ENCODE peak calls at places on chromosomes 4 and X, in nine cellular contexts. N is NCI-H524, U is immature natural killer cell, B is HT1080, O is brain microvascular endothelial cell, Y is RWPE1, C is WERI-Rb-1, R is mammary epithelial cell, L is ELR. M is an unnamed sample.
A peak's percentile ranks its signal among the peaks of the same experiment; 100 is the strongest.

GRCh38 chrX:125295337-125295736 is 24.3 kb upstream of the TEX13C start:
- DNase-seq in N (no peak), U (no peak), B (peak; percentile 42), O (no peak), Y (peak; percentile 3), C (no peak), R (no peak), L (no peak), M (no peak)

GRCh38 chr4:6192245-6192644 is 8.1 kb downstream of the JAKMIP1 start:
- DNase-seq in N (no peak), U (no peak), B (peak; percentile 20), O (no peak), Y (no peak), C (no peak), R (no peak), L (no peak), M (no peak)

GRCh38 chrX:54230440-54231148 is 47.5 kb upstream of the FAM120C start:
- DNase-seq in N (no peak), U (no peak), B (no peak), O (no peak), Y (no peak), C (no peak), R (no peak), L (no peak), M (peak; percentile 29)

GRCh38 chr4:3168029-3168428 is 80.9 kb upstream of the MSANTD1 start:
- DNase-seq in N (no peak), U (no peak), B (no peak), O (peak; percentile 45), Y (peak; percentile 4), C (no peak), R (peak; percentile 30), L (peak; percentile 6), M (peak; percentile 59)

GRCh38 chr4:78363031-78363430 is 188.5 kb upstream of the ANXA3 start:
- DNase-seq in N (no peak), U (no peak), B (no peak), O (no peak), Y (no peak), C (no peak), R (no peak), L (no peak), M (no peak)

GRCh38 chr4:5750052-5750950 is 39.3 kb downstream of the EVC start:
- DNase-seq in N (no peak), U (no peak), B (no peak), O (peak; percentile 79), Y (no peak), C (no peak), R (no peak), L (peak; percentile 79), M (peak; percentile 66)

GRCh38 chr4:169122405-169122804 is 112.3 kb upstream of the CBR4 start:
- DNase-seq in N (no peak), U (no peak), B (no peak), O (no peak), Y (no peak), C (no peak), R (no peak), L (no peak), M (peak; percentile 42)

GRCh38 chrX:19924285-19924684 is 36.9 kb upstream of the SH3KBP1 start:
- DNase-seq in N (no peak), U (no peak), B (peak; percentile 35), O (no peak), Y (no peak), C (no peak), R (no peak), L (no peak), M (peak; percentile 12)

GRCh38 chr4:188031751-188032150 is 36.2 kb downstream of the ZFP42 start:
- DNase-seq in N (no peak), U (no peak), B (no peak), O (no peak), Y (no peak), C (no peak), R (no peak), L (no peak), M (no peak)

GRCh38 chr4:52263612-52264011 is 212.5 kb downstream of the SPATA18 start:
- DNase-seq in N (peak; percentile 58), U (no peak), B (peak; percentile 52), O (no peak), Y (no peak), C (no peak), R (peak; percentile 49), L (no peak), M (no peak)

GRCh38 chr4:66972087-66972486 is 573.2 kb downstream of the CENPC start:
- DNase-seq in N (no peak), U (no peak), B (no peak), O (no peak), Y (no peak), C (no peak), R (no peak), L (peak; percentile 12), M (peak; percentile 23)

GRCh38 chrX:14864626-14865025 is 8.2 kb downstream of the FANCB start:
- DNase-seq in N (no peak), U (no peak), B (no peak), O (no peak), Y (no peak), C (no peak), R (peak; percentile 5), L (peak; percentile 52), M (peak; percentile 29)

GRCh38 chr4:139975830-139976272 is 178.1 kb downstream of the MAML3 start:
- DNase-seq in N (no peak), U (no peak), B (no peak), O (no peak), Y (peak; percentile 29), C (no peak), R (peak; percentile 47), L (peak; percentile 16), M (peak; percentile 72)

GRCh38 chrX:17167915-17168314 is 207.1 kb upstream of the NHS start:
- DNase-seq in N (no peak), U (no peak), B (no peak), O (no peak), Y (no peak), C (no peak), R (peak; percentile 45), L (no peak), M (no peak)

GRCh38 chr4:6250235-6250983 is 19.2 kb upstream of the WFS1 start:
- DNase-seq in N (peak; percentile 77), U (peak; percentile 66), B (peak; percentile 55), O (peak; percentile 43), Y (peak; percentile 55), C (peak; percentile 39), R (peak; percentile 57), L (peak; percentile 60), M (peak; percentile 79)

GRCh38 chr4:142671516-142671915 is 174.6 kb downstream of the INPP4B start:
- DNase-seq in N (no peak), U (no peak), B (no peak), O (no peak), Y (no peak), C (no peak), R (no peak), L (peak; percentile 15), M (no peak)

GRCh38 chr4:5014007-5014682 is 5.1 kb downstream of the CYTL1 start:
- DNase-seq in N (peak; percentile 55), U (no peak), B (no peak), O (no peak), Y (no peak), C (no peak), R (no peak), L (no peak), M (no peak)

GRCh38 chrX:139077303-139078131 is 366.0 kb upstream of the FGF13 start:
- DNase-seq in N (no peak), U (no peak), B (peak; percentile 81), O (no peak), Y (peak; percentile 11), C (no peak), R (peak; percentile 70), L (peak; percentile 69), M (peak; percentile 61)

GRCh38 chrX:347351-348117 is 28.9 kb upstream of the GTPBP6 start:
- DNase-seq in N (no peak), U (no peak), B (no peak), O (no peak), Y (no peak), C (no peak), R (no peak), L (no peak), M (no peak)

GRCh38 chr4:81454498-81454897 is 17.2 kb downstream of the RASGEF1B start:
- DNase-seq in N (no peak), U (no peak), B (no peak), O (peak; percentile 10), Y (peak; percentile 63), C (no peak), R (peak; percentile 79), L (peak; percentile 3), M (no peak)

GRCh38 chr4:150181536-150181935 is 103.3 kb downstream of the DCLK2 start:
- DNase-seq in N (peak; percentile 11), U (no peak), B (peak; percentile 49), O (peak; percentile 39), Y (no peak), C (no peak), R (no peak), L (peak; percentile 19), M (peak; percentile 54)

GRCh38 chr4:38279650-38280322 is 319.6 kb downstream of the PTTG2 start:
- DNase-seq in N (no peak), U (no peak), B (no peak), O (no peak), Y (no peak), C (no peak), R (peak; percentile 14), L (no peak), M (no peak)

GRCh38 chrX:129875669-129876068 is 30.3 kb upstream of the UTP14A start:
- DNase-seq in N (peak; percentile 86), U (no peak), B (peak; percentile 85), O (peak; percentile 74), Y (peak; percentile 4), C (no peak), R (peak; percentile 67), L (peak; percentile 80), M (peak; percentile 66)

GRCh38 chr4:85756938-85757337 is 282.0 kb downstream of the ARHGAP24 start:
- DNase-seq in N (peak; percentile 11), U (no peak), B (peak; percentile 52), O (peak; percentile 48), Y (peak; percentile 14), C (peak; percentile 30), R (no peak), L (peak; percentile 79), M (peak; percentile 83)

GRCh38 chrX:140439455-140439854 is 65.4 kb downstream of the SOX3 start:
- DNase-seq in N (no peak), U (no peak), B (no peak), O (no peak), Y (peak; percentile 1), C (no peak), R (no peak), L (no peak), M (no peak)

M was measured in fibroblast of the aortic adventitia.